ENCODE peak calls at places on chromosomes 3 and 15, in four cellular contexts. R is breast epithelium, C is sigmoid colon, M is heart right ventricle. U is an unnamed sample.

GRCh38 chr15:79004336-79004735 is 59.5 kb upstream of the CTSH start:
- DNase-seq in R (peak), M (no peak), C (no peak), U (no peak)

GRCh38 chr3:9986230-9986725 is 363 bp downstream of the EMC3 start:
- DNase-seq in M (no peak), C (no peak), R (no peak), U (no peak)

GRCh38 chr3:4474683-4475490 is 7.8 kb upstream of the SUMF1 start:
- DNase-seq in C (no peak), M (no peak), R (no peak), U (peak)

GRCh38 chr3:13285007-13285567 is 135.0 kb downstream of the NUP210 start:
- DNase-seq in R (no peak), C (peak), M (no peak), U (no peak)

GRCh38 chr15:44738340-44738984 is 2.1 kb downstream of the TRIM69 start:
- DNase-seq in C (no peak), R (no peak), M (no peak), U (no peak)

GRCh38 chr3:184135911-184136260 is 728 bp downstream of the EIF2B5 start:
- DNase-seq in R (no peak), C (no peak), M (no peak), U (no peak)

GRCh38 chr3:134641671-134642300 is 9.0 kb downstream of the KY start:
- DNase-seq in C (no peak), M (no peak), R (no peak), U (no peak)

GRCh38 chr3:11482024-11482423 is 161.7 kb downstream of the VGLL4 start:
- DNase-seq in C (peak), M (peak), R (no peak), U (no peak)

GRCh38 chr15:98703291-98703690 is 55.0 kb downstream of the IGF1R start:
- DNase-seq in M (no peak), R (no peak), C (no peak), U (no peak)

GRCh38 chr15:55586808-55587207 is 1.3 kb downstream of the PYGO1 start:
- DNase-seq in R (no peak), C (no peak), M (no peak), U (no peak)

GRCh38 chr3:40073310-40074007 is 236.0 kb upstream of the EIF1B start:
- DNase-seq in C (no peak), M (no peak), R (no peak), U (no peak)

GRCh38 chr15:81336568-81336967 is 12.6 kb upstream of the STARD5 start:
- DNase-seq in C (no peak), M (no peak), R (no peak), U (no peak)

GRCh38 chr3:170222647-170223541 is 670 bp downstream of the PRKCI start:
- DNase-seq in C (peak), M (no peak), R (no peak), U (peak)

GRCh38 chr3:153274521-153274920 is 112.5 kb downstream of the RAP2B start:
- DNase-seq in C (no peak), M (no peak), R (no peak), U (no peak)

GRCh38 chr3:175432338-175433025 is 573.3 kb downstream of the NAALADL2 start:
- DNase-seq in R (no peak), M (no peak), C (no peak), U (no peak)

GRCh38 chr3:30696403-30696819 is 90.0 kb downstream of the TGFBR2 start:
- DNase-seq in C (no peak), R (no peak), M (peak), U (no peak)
- H3K27ac ChIP-seq in C (no peak), R (no peak), M (peak), U (no peak)

GRCh38 chr3:129486057-129487035 is 42.1 kb upstream of the RHO start:
- DNase-seq in C (peak), M (no peak), R (no peak), U (no peak)
- H3K27ac ChIP-seq in C (peak), M (peak), R (peak), U (peak)

GRCh38 chr3:70065666-70066253 is 66.2 kb downstream of the SAMMSON start:
- DNase-seq in C (no peak), R (no peak), M (no peak), U (no peak)
- H3K27ac ChIP-seq in C (no peak), R (no peak), M (no peak), U (peak)

GRCh38 chr15:63755162-63755561 is 78.6 kb downstream of the HERC1 start:
- DNase-seq in C (no peak), M (no peak), R (no peak), U (no peak)
- H3K27ac ChIP-seq in C (no peak), M (no peak), R (no peak), U (no peak)

DNA sequence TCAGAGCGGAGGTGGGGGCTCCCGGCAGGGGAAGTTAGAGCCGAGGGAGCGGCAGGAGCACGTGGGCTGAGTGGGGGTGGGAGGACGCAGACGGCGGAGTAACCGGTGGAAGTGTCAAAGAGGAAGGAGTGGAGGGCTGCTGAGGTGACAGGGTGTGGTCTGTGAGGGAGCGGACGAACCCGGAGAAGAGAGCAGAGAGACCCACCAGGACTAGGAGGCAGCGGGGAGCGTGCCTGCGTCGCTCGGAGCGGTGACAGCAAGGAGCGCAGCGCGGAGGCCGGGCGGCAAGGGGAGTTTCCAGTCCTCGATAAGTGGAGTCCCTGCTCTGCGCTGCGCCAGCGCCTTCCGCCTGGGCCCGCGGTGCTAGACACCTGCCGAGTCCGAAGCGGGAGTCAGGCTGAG is 533.3 kb upstream of the SEMA6D start:
- DNase-seq in C (no peak), R (no peak), M (peak), U (no peak)
- H3K27ac ChIP-seq in C (no peak), R (no peak), M (no peak), U (no peak)

DNA sequence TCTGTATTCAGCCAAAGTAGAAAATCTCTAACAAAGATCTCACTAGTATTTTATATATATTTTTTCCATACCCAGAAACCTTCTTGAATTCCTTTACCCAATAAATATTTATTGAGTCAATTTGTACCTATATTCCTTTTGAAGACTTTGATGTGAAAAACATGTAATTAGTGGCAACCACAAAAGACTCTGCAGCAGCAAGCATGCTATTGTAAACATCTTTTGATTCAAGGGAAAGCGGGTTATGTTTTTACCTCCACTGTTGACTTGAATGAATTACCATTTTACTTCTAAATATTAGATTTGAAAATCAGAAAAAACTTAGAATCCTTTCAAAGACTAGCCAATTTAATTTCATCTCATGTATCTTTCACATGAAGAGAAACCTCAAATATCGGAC is 2.4 kb downstream of the GPR15 start:
- DNase-seq in R (no peak), C (no peak), M (no peak), U (no peak)
- H3K27ac ChIP-seq in R (no peak), C (no peak), M (no peak), U (no peak)

U was measured in thoracic aorta.